ENCODE peak calls at places on chromosome 16, in nine cellular contexts. Z, P, Q, I, V, E, N, K and S are unnamed samples.

GRCh38 chr16:19707699-19708497 is 10.1 kb downstream of the KNOP1 start:
- DNase-seq in V (no peak), E (no peak), P (no peak), K (no peak), Z (no peak), I (no peak), N (no peak), Q (no peak), S (no peak)

GRCh38 chr16:11088432-11088794 is 144.0 kb downstream of the CLEC16A start:
- DNase-seq in V (no peak), N (no peak), K (no peak), I (no peak), P (no peak), Q (no peak), E (no peak), Z (no peak), S (no peak)

GRCh38 chr16:89210904-89211515 is 6.5 kb upstream of the ZNF778 start:
- DNase-seq in N (no peak), Z (no peak), I (no peak), V (no peak), E (no peak), Q (no peak), P (no peak), K (no peak), S (no peak)

GRCh38 chr16:700684-701584 is 4.7 kb downstream of the FBXL16 start:
- DNase-seq in P (no peak), E (no peak), I (peak), N (peak), Q (peak), V (no peak), Z (no peak), K (no peak), S (no peak)

GRCh38 chr16:8519643-8520042 is 70.7 kb downstream of the TMEM114 start:
- DNase-seq in N (no peak), Q (no peak), E (no peak), I (no peak), V (no peak), P (no peak), K (no peak), Z (no peak), S (no peak)

GRCh38 chr16:48383877-48384304 is 1.3 kb downstream of the SIAH1 start:
- DNase-seq in Z (peak), N (peak), E (no peak), K (no peak), P (peak), V (no peak), I (no peak), Q (no peak), S (no peak)

GRCh38 chr16:89828199-89828869 is at the start of gene SPIRE2:
- DNase-seq in Z (peak), E (peak), Q (peak), N (peak), V (peak), P (no peak), I (peak), K (peak), S (peak)

GRCh38 chr16:56506941-56507340 is 12.9 kb downstream of the BBS2 start:
- DNase-seq in Z (no peak), E (no peak), I (no peak), P (no peak), K (no peak), V (no peak), Q (no peak), N (no peak), S (no peak)

GRCh38 chr16:49637933-49638695 is 217.8 kb downstream of the ZNF423 start:
- DNase-seq in Q (no peak), Z (no peak), K (no peak), V (no peak), E (no peak), N (no peak), P (no peak), I (no peak), S (no peak)

GRCh38 chr16:50767197-50767596 is 25.3 kb downstream of the CYLD start:
- DNase-seq in K (no peak), E (no peak), V (no peak), N (no peak), P (no peak), Z (no peak), Q (no peak), I (no peak), S (no peak)

GRCh38 chr16:29023279-29024278 is 38.7 kb downstream of the LAT start:
- DNase-seq in E (no peak), V (no peak), P (no peak), I (no peak), Z (no peak), K (no peak), N (no peak), Q (no peak), S (no peak)

GRCh38 chr16:56332464-56333079 is 92.8 kb downstream of the AMFR start:
- DNase-seq in Q (peak), I (peak), N (peak), Z (no peak), E (peak), V (peak), K (no peak), P (no peak), S (no peak)

GRCh38 chr16:11476676-11477075 is 110.0 kb downstream of the LITAF start:
- DNase-seq in Z (no peak), K (no peak), Q (no peak), N (no peak), E (no peak), P (no peak), I (no peak), V (no peak), S (no peak)

GRCh38 chr16:21598676-21599157 is 660 bp upstream of the METTL9 start:
- DNase-seq in V (peak), E (no peak), K (no peak), Z (peak), Q (no peak), I (peak), P (no peak), N (peak), S (no peak)

GRCh38 chr16:81485225-81485624 is 40.6 kb downstream of the CMIP start:
- DNase-seq in K (no peak), Q (no peak), I (no peak), P (no peak), V (no peak), E (no peak), N (no peak), Z (no peak), S (no peak)

GRCh38 chr16:77760800-77761199 is 27.6 kb upstream of the VAT1L start:
- DNase-seq in Q (no peak), E (no peak), I (no peak), K (no peak), P (no peak), Z (no peak), N (no peak), V (no peak), S (no peak)

GRCh38 chr16:58515871-58516767 is 802 bp downstream of the SETD6 start:
- DNase-seq in Q (peak), P (no peak), E (peak), Z (peak), V (peak), K (peak), N (peak), I (no peak), S (no peak)

GRCh38 chr16:21158208-21159110 is at the start of gene LDAF1:
- DNase-seq in Z (peak), K (peak), V (peak), I (peak), N (peak), Q (peak), E (peak), P (peak), S (peak)

GRCh38 chr16:13298676-13299075 is 397.3 kb downstream of the SHISA9 start:
- DNase-seq in Q (no peak), Z (no peak), N (no peak), P (no peak), V (no peak), E (no peak), I (no peak), K (no peak), S (no peak)

GRCh38 chr16:16857603-16858283 is 478.8 kb downstream of the NPIPA7 start:
- DNase-seq in I (no peak), P (no peak), Q (no peak), K (no peak), V (no peak), N (no peak), Z (no peak), E (no peak), S (no peak)

GRCh38 chr16:59047114-59047513 is 313.0 kb upstream of the GOT2 start:
- DNase-seq in V (no peak), Z (no peak), K (no peak), N (no peak), E (no peak), P (no peak), I (no peak), Q (peak), S (no peak)

GRCh38 chr16:49630783-49631182 is 225.1 kb downstream of the ZNF423 start:
- DNase-seq in P (no peak), K (no peak), Q (no peak), E (no peak), V (no peak), I (no peak), N (no peak), Z (no peak), S (peak)

GRCh38 chr16:83356266-83356665 is 451.5 kb upstream of the HSBP1 start:
- DNase-seq in K (no peak), N (peak), P (no peak), I (peak), Q (peak), V (no peak), E (no peak), Z (peak), S (no peak)
- TF ChIP-seq CTCF in K (peak), N (peak), P (peak), I (peak), Q (peak), V (peak), E (no peak), Z (peak), S (peak)

GRCh38 chr16:30581462-30581861 is 4.0 kb downstream of the ZNF785 start:
- DNase-seq in V (no peak), Z (no peak), N (no peak), I (no peak), P (no peak), Q (no peak), E (peak), K (no peak), S (no peak)

GRCh38 chr16:30585022-30585399 is 486 bp downstream of the ZNF785 start:
- DNase-seq in V (no peak), Q (peak), N (peak), E (no peak), I (no peak), P (no peak), Z (no peak), K (no peak), S (no peak)

GRCh38 chr16:30588651-30589050 is 3.2 kb upstream of the ZNF785 start:
- DNase-seq in V (no peak), N (no peak), K (no peak), Q (no peak), P (no peak), I (no peak), Z (no peak), E (no peak), S (no peak)

GRCh38 chr16:30582611-30583340 is 2.7 kb downstream of the ZNF785 start:
- DNase-seq in Q (no peak), N (no peak), P (no peak), E (peak), V (peak), Z (no peak), K (no peak), I (no peak), S (no peak)

GRCh38 chr16:30585400-30586191 is at the start of gene ZNF785:
- DNase-seq in Z (peak), V (peak), K (peak), P (peak), N (peak), Q (peak), E (peak), I (peak), S (peak)
- TF ChIP-seq CTCF in Z (peak), V (peak), K (no peak), P (peak), N (no peak), Q (peak), E (peak), I (no peak), S (peak)

GRCh38 chr16:31010539-31010938 is at the start of gene STX1B:
- DNase-seq in P (no peak), K (no peak), I (peak), Q (peak), E (no peak), N (no peak), V (no peak), Z (no peak), S (no peak)

GRCh38 chr16:31010943-31011342 is 505 bp upstream of the STX1B start:
- DNase-seq in Z (no peak), V (no peak), Q (no peak), E (no peak), P (no peak), N (no peak), I (no peak), K (no peak), S (no peak)

GRCh38 chr16:31016018-31016417 is 5.6 kb upstream of the STX1B start:
- DNase-seq in V (no peak), P (no peak), E (no peak), K (no peak), N (no peak), Z (peak), Q (no peak), I (no peak), S (no peak)
- TF ChIP-seq CTCF in V (no peak), P (no peak), E (no peak), K (no peak), N (no peak), Z (peak), Q (peak), I (no peak), S (no peak)

GRCh38 chr16:70511833-70512232 is 11.5 kb downstream of the COG4 start:
- DNase-seq in Z (no peak), K (no peak), V (no peak), P (no peak), E (no peak), Q (no peak), I (no peak), N (no peak), S (no peak)

GRCh38 chr16:70512456-70512855 is 10.9 kb downstream of the COG4 start:
- DNase-seq in V (no peak), I (no peak), N (no peak), E (no peak), P (no peak), K (no peak), Q (no peak), Z (no peak), S (no peak)

GRCh38 chr16:70510216-70510615 is 13.1 kb downstream of the COG4 start:
- DNase-seq in E (no peak), Q (no peak), K (no peak), Z (no peak), I (no peak), N (no peak), P (no peak), V (no peak), S (no peak)

GRCh38 chr16:70508752-70509151 is 14.6 kb downstream of the COG4 start:
- DNase-seq in P (no peak), Q (no peak), E (no peak), Z (peak), K (no peak), I (no peak), N (peak), V (no peak), S (no peak)
- TF ChIP-seq CTCF in P (no peak), Q (peak), E (no peak), Z (peak), K (no peak), I (no peak), N (no peak), V (no peak), S (peak)

GRCh38 chr16:31455601-31456314 is 3.5 kb upstream of the ARMC5 start:
- DNase-seq in E (no peak), I (no peak), V (no peak), P (no peak), Z (peak), N (peak), Q (peak), K (no peak), S (no peak)
- TF ChIP-seq CTCF in E (no peak), I (peak), V (no peak), P (peak), Z (peak), N (peak), Q (peak), K (peak), S (peak)

DNA sequence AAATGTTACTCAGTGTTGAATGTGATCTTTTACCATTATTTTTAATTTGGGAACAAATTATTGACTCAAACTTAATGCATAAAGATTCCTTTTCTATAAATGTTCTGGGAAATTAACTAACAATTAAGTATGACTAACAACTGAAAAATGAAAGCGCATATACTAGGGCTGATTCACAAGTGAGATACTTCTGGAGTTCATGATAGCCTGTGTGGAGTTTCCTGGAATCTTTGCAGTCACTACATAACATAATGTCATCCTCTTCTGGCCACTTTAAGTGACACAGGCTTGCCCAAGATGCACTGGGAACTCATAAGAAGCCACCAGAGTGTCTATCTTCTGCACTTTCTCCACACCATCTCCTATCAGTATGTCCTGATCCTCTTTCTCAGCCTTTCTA is 450.3 kb upstream of the CDH11 start:
- DNase-seq in P (no peak), Z (no peak), V (no peak), Q (no peak), N (no peak), I (no peak), E (no peak), K (no peak), S (no peak)
- TF ChIP-seq CTCF in P (no peak), Z (no peak), V (no peak), Q (no peak), N (no peak), I (no peak), E (no peak), K (no peak), S (no peak)